ENCODE peak calls at places on chromosomes 6 and 20, in eight cellular contexts. One of them, this sample, is unnamed.

GRCh38 chr6:23414204-23414501 is 711.9 kb upstream of the NRSN1 start:
- DNase-seq in posterior vena cava: no peak
- DNase-seq in GM12891: no peak
- DNase-seq in mesenchymal stem cell: peak; percentile 80
- DNase-seq in right atrium auricular region: no peak
- DNase-seq in activated CD4-positive, alpha-beta T cell treated with anti-CD3 and anti-CD28 coated beads, Interleukin-2, amount 50 U/mL, for 48 hours: no peak
- DNase-seq in endothelial cell of umbilical vein: peak; percentile 91
- DNase-seq in GM12864: no peak
- DNase-seq in this sample: no peak

GRCh38 chr6:5401845-5402738 is 140.8 kb downstream of the FARS2 start:
- DNase-seq in posterior vena cava: no peak
- DNase-seq in GM12891: no peak
- DNase-seq in mesenchymal stem cell: peak; percentile 38
- DNase-seq in right atrium auricular region: no peak
- DNase-seq in activated CD4-positive, alpha-beta T cell treated with anti-CD3 and anti-CD28 coated beads, Interleukin-2, amount 50 U/mL, for 48 hours: no peak
- DNase-seq in endothelial cell of umbilical vein: peak; percentile 37
- DNase-seq in GM12864: peak; percentile 8
- DNase-seq in this sample: no peak

GRCh38 chr6:27604986-27605385 is 132.1 kb upstream of the ZNF184 start:
- DNase-seq in posterior vena cava: no peak
- DNase-seq in GM12891: no peak
- DNase-seq in mesenchymal stem cell: peak; percentile 35
- DNase-seq in right atrium auricular region: no peak
- DNase-seq in activated CD4-positive, alpha-beta T cell treated with anti-CD3 and anti-CD28 coated beads, Interleukin-2, amount 50 U/mL, for 48 hours: no peak
- DNase-seq in endothelial cell of umbilical vein: no peak
- DNase-seq in GM12864: no peak
- DNase-seq in this sample: no peak

GRCh38 chr6:110953633-110954303 is 4.7 kb upstream of the GTF3C6 start:
- DNase-seq in posterior vena cava: no peak
- DNase-seq in GM12891: no peak
- DNase-seq in mesenchymal stem cell: no peak
- DNase-seq in right atrium auricular region: no peak
- DNase-seq in activated CD4-positive, alpha-beta T cell treated with anti-CD3 and anti-CD28 coated beads, Interleukin-2, amount 50 U/mL, for 48 hours: no peak
- DNase-seq in endothelial cell of umbilical vein: no peak
- DNase-seq in GM12864: no peak
- DNase-seq in this sample: no peak

GRCh38 chr6:20319520-20320357 is 81.9 kb upstream of the E2F3 start:
- DNase-seq in posterior vena cava: peak; percentile 80
- DNase-seq in GM12891: peak; percentile 67
- DNase-seq in mesenchymal stem cell: no peak
- DNase-seq in right atrium auricular region: no peak
- DNase-seq in activated CD4-positive, alpha-beta T cell treated with anti-CD3 and anti-CD28 coated beads, Interleukin-2, amount 50 U/mL, for 48 hours: peak; percentile 73
- DNase-seq in endothelial cell of umbilical vein: no peak
- DNase-seq in GM12864: peak; percentile 97
- DNase-seq in this sample: no peak

GRCh38 chr6:142275146-142276006 is 26.4 kb upstream of the ADGRG6 start:
- DNase-seq in posterior vena cava: no peak
- DNase-seq in GM12891: no peak
- DNase-seq in mesenchymal stem cell: peak; percentile 80
- DNase-seq in right atrium auricular region: no peak
- DNase-seq in activated CD4-positive, alpha-beta T cell treated with anti-CD3 and anti-CD28 coated beads, Interleukin-2, amount 50 U/mL, for 48 hours: no peak
- DNase-seq in endothelial cell of umbilical vein: peak; percentile 17
- DNase-seq in GM12864: no peak
- DNase-seq in this sample: no peak

GRCh38 chr6:87151471-87151785 is 3.9 kb upstream of the ZNF292 start:
- DNase-seq in posterior vena cava: no peak
- DNase-seq in GM12891: no peak
- DNase-seq in mesenchymal stem cell: no peak
- DNase-seq in right atrium auricular region: no peak
- DNase-seq in activated CD4-positive, alpha-beta T cell treated with anti-CD3 and anti-CD28 coated beads, Interleukin-2, amount 50 U/mL, for 48 hours: no peak
- DNase-seq in endothelial cell of umbilical vein: no peak
- DNase-seq in GM12864: no peak
- DNase-seq in this sample: no peak

GRCh38 chr6:13846841-13847240 is 32.5 kb upstream of the MCUR1 start:
- DNase-seq in posterior vena cava: no peak
- DNase-seq in GM12891: no peak
- DNase-seq in mesenchymal stem cell: no peak
- DNase-seq in right atrium auricular region: no peak
- DNase-seq in activated CD4-positive, alpha-beta T cell treated with anti-CD3 and anti-CD28 coated beads, Interleukin-2, amount 50 U/mL, for 48 hours: no peak
- DNase-seq in endothelial cell of umbilical vein: no peak
- DNase-seq in GM12864: no peak
- DNase-seq in this sample: peak; percentile 55

GRCh38 chr6:52059821-52060220 is 27.6 kb downstream of the PKHD1 start:
- DNase-seq in posterior vena cava: no peak
- DNase-seq in GM12891: no peak
- DNase-seq in mesenchymal stem cell: no peak
- DNase-seq in right atrium auricular region: no peak
- DNase-seq in activated CD4-positive, alpha-beta T cell treated with anti-CD3 and anti-CD28 coated beads, Interleukin-2, amount 50 U/mL, for 48 hours: no peak
- DNase-seq in endothelial cell of umbilical vein: no peak
- DNase-seq in GM12864: no peak
- DNase-seq in this sample: peak; percentile 66

GRCh38 chr6:169093121-169093723 is 160.4 kb downstream of the THBS2 start:
- DNase-seq in posterior vena cava: no peak
- DNase-seq in GM12891: no peak
- DNase-seq in mesenchymal stem cell: no peak
- DNase-seq in right atrium auricular region: no peak
- DNase-seq in activated CD4-positive, alpha-beta T cell treated with anti-CD3 and anti-CD28 coated beads, Interleukin-2, amount 50 U/mL, for 48 hours: no peak
- DNase-seq in endothelial cell of umbilical vein: no peak
- DNase-seq in GM12864: no peak
- DNase-seq in this sample: peak; percentile 74

GRCh38 chr6:128724738-128725137 is 158.2 kb upstream of the LAMA2 start:
- DNase-seq in posterior vena cava: no peak
- DNase-seq in GM12891: no peak
- DNase-seq in mesenchymal stem cell: no peak
- DNase-seq in right atrium auricular region: no peak
- DNase-seq in activated CD4-positive, alpha-beta T cell treated with anti-CD3 and anti-CD28 coated beads, Interleukin-2, amount 50 U/mL, for 48 hours: no peak
- DNase-seq in endothelial cell of umbilical vein: no peak
- DNase-seq in GM12864: no peak
- DNase-seq in this sample: no peak

GRCh38 chr6:3748208-3748701 is 3.3 kb downstream of the PXDC1 start:
- DNase-seq in posterior vena cava: peak; percentile 90
- DNase-seq in GM12891: no peak
- DNase-seq in mesenchymal stem cell: peak; percentile 89
- DNase-seq in right atrium auricular region: peak; percentile 89
- DNase-seq in activated CD4-positive, alpha-beta T cell treated with anti-CD3 and anti-CD28 coated beads, Interleukin-2, amount 50 U/mL, for 48 hours: peak; percentile 70
- DNase-seq in endothelial cell of umbilical vein: peak; percentile 84
- DNase-seq in GM12864: no peak
- DNase-seq in this sample: no peak

GRCh38 chr6:45156075-45156474 is 172.1 kb upstream of the RUNX2 start:
- DNase-seq in posterior vena cava: no peak
- DNase-seq in GM12891: peak; percentile 21
- DNase-seq in mesenchymal stem cell: no peak
- DNase-seq in right atrium auricular region: no peak
- DNase-seq in activated CD4-positive, alpha-beta T cell treated with anti-CD3 and anti-CD28 coated beads, Interleukin-2, amount 50 U/mL, for 48 hours: no peak
- DNase-seq in endothelial cell of umbilical vein: peak; percentile 37
- DNase-seq in GM12864: peak; percentile 35
- DNase-seq in this sample: no peak

GRCh38 chr6:143538374-143538773 is 26.9 kb upstream of the FUCA2 start:
- DNase-seq in posterior vena cava: no peak
- DNase-seq in GM12891: no peak
- DNase-seq in mesenchymal stem cell: no peak
- DNase-seq in right atrium auricular region: no peak
- DNase-seq in activated CD4-positive, alpha-beta T cell treated with anti-CD3 and anti-CD28 coated beads, Interleukin-2, amount 50 U/mL, for 48 hours: peak; percentile 30
- DNase-seq in endothelial cell of umbilical vein: no peak
- DNase-seq in GM12864: no peak
- DNase-seq in this sample: no peak

GRCh38 chr20:19742974-19743649 is 14.9 kb upstream of the RIN2 start:
- DNase-seq in posterior vena cava: no peak
- DNase-seq in GM12891: no peak
- DNase-seq in mesenchymal stem cell: no peak
- DNase-seq in right atrium auricular region: no peak
- DNase-seq in activated CD4-positive, alpha-beta T cell treated with anti-CD3 and anti-CD28 coated beads, Interleukin-2, amount 50 U/mL, for 48 hours: no peak
- DNase-seq in endothelial cell of umbilical vein: no peak
- DNase-seq in GM12864: no peak
- DNase-seq in this sample: no peak

GRCh38 chr20:41277049-41277448 is 40.5 kb downstream of the ZHX3 start:
- DNase-seq in posterior vena cava: no peak
- DNase-seq in GM12891: no peak
- DNase-seq in mesenchymal stem cell: no peak
- DNase-seq in right atrium auricular region: no peak
- DNase-seq in activated CD4-positive, alpha-beta T cell treated with anti-CD3 and anti-CD28 coated beads, Interleukin-2, amount 50 U/mL, for 48 hours: no peak
- DNase-seq in endothelial cell of umbilical vein: no peak
- DNase-seq in GM12864: no peak
- DNase-seq in this sample: no peak

GRCh38 chr6:6915219-6915618 is 192.5 kb upstream of the RREB1 start:
- DNase-seq in posterior vena cava: no peak
- DNase-seq in GM12891: no peak
- DNase-seq in mesenchymal stem cell: no peak
- DNase-seq in right atrium auricular region: no peak
- DNase-seq in activated CD4-positive, alpha-beta T cell treated with anti-CD3 and anti-CD28 coated beads, Interleukin-2, amount 50 U/mL, for 48 hours: no peak
- DNase-seq in endothelial cell of umbilical vein: no peak
- DNase-seq in GM12864: no peak
- DNase-seq in this sample: no peak

GRCh38 chr6:107021786-107022185 is 6.2 kb upstream of the MTRES1 start:
- DNase-seq in posterior vena cava: no peak
- DNase-seq in GM12891: no peak
- DNase-seq in mesenchymal stem cell: no peak
- DNase-seq in right atrium auricular region: no peak
- DNase-seq in activated CD4-positive, alpha-beta T cell treated with anti-CD3 and anti-CD28 coated beads, Interleukin-2, amount 50 U/mL, for 48 hours: no peak
- DNase-seq in endothelial cell of umbilical vein: peak; percentile 8
- DNase-seq in GM12864: no peak
- DNase-seq in this sample: no peak

GRCh38 chr6:13524801-13525508 is 37.6 kb upstream of the GFOD1 start:
- DNase-seq in posterior vena cava: no peak
- DNase-seq in GM12891: no peak
- DNase-seq in mesenchymal stem cell: no peak
- DNase-seq in right atrium auricular region: no peak
- DNase-seq in activated CD4-positive, alpha-beta T cell treated with anti-CD3 and anti-CD28 coated beads, Interleukin-2, amount 50 U/mL, for 48 hours: no peak
- DNase-seq in endothelial cell of umbilical vein: peak; percentile 15
- DNase-seq in GM12864: no peak
- DNase-seq in this sample: no peak

GRCh38 chr6:28336284-28337024 is 506 bp upstream of the ZSCAN31 start:
- DNase-seq in posterior vena cava: no peak
- DNase-seq in GM12891: no peak
- DNase-seq in mesenchymal stem cell: peak; percentile 78
- DNase-seq in right atrium auricular region: no peak
- DNase-seq in activated CD4-positive, alpha-beta T cell treated with anti-CD3 and anti-CD28 coated beads, Interleukin-2, amount 50 U/mL, for 48 hours: no peak
- DNase-seq in endothelial cell of umbilical vein: no peak
- DNase-seq in GM12864: peak; percentile 42
- DNase-seq in this sample: no peak

GRCh38 chr6:128570439-128571063 is 50.2 kb upstream of the PTPRK start:
- DNase-seq in posterior vena cava: no peak
- DNase-seq in GM12891: no peak
- DNase-seq in mesenchymal stem cell: peak; percentile 3
- DNase-seq in right atrium auricular region: no peak
- DNase-seq in activated CD4-positive, alpha-beta T cell treated with anti-CD3 and anti-CD28 coated beads, Interleukin-2, amount 50 U/mL, for 48 hours: no peak
- DNase-seq in endothelial cell of umbilical vein: no peak
- DNase-seq in GM12864: no peak
- DNase-seq in this sample: no peak

GRCh38 chr6:91669154-91669903 is 1082.5 kb upstream of the MAP3K7 start:
- DNase-seq in posterior vena cava: no peak
- DNase-seq in GM12891: no peak
- DNase-seq in mesenchymal stem cell: no peak
- DNase-seq in right atrium auricular region: no peak
- DNase-seq in activated CD4-positive, alpha-beta T cell treated with anti-CD3 and anti-CD28 coated beads, Interleukin-2, amount 50 U/mL, for 48 hours: no peak
- DNase-seq in endothelial cell of umbilical vein: no peak
- DNase-seq in GM12864: no peak
- DNase-seq in this sample: no peak

GRCh38 chr6:17979479-17979878 is 8.0 kb downstream of the KIF13A start:
- DNase-seq in posterior vena cava: no peak
- DNase-seq in GM12891: no peak
- DNase-seq in mesenchymal stem cell: no peak
- DNase-seq in right atrium auricular region: no peak
- DNase-seq in activated CD4-positive, alpha-beta T cell treated with anti-CD3 and anti-CD28 coated beads, Interleukin-2, amount 50 U/mL, for 48 hours: no peak
- DNase-seq in endothelial cell of umbilical vein: no peak
- DNase-seq in GM12864: no peak
- DNase-seq in this sample: no peak

GRCh38 chr6:19369770-19370169 is 467.4 kb upstream of the ID4 start:
- DNase-seq in posterior vena cava: no peak
- DNase-seq in GM12891: no peak
- DNase-seq in mesenchymal stem cell: no peak
- DNase-seq in right atrium auricular region: no peak
- DNase-seq in activated CD4-positive, alpha-beta T cell treated with anti-CD3 and anti-CD28 coated beads, Interleukin-2, amount 50 U/mL, for 48 hours: no peak
- DNase-seq in endothelial cell of umbilical vein: no peak
- DNase-seq in GM12864: no peak
- DNase-seq in this sample: no peak

GRCh38 chr6:154566866-154567265 is 56.4 kb upstream of the CNKSR3 start:
- DNase-seq in posterior vena cava: no peak
- DNase-seq in GM12891: no peak
- DNase-seq in mesenchymal stem cell: no peak
- DNase-seq in right atrium auricular region: no peak
- DNase-seq in activated CD4-positive, alpha-beta T cell treated with anti-CD3 and anti-CD28 coated beads, Interleukin-2, amount 50 U/mL, for 48 hours: no peak
- DNase-seq in endothelial cell of umbilical vein: no peak
- DNase-seq in GM12864: no peak
- DNase-seq in this sample: no peak

GRCh38 chr6:169847141-169847674 is 95.8 kb downstream of the ERMARD start:
- DNase-seq in posterior vena cava: peak; percentile 50
- DNase-seq in GM12891: no peak
- DNase-seq in mesenchymal stem cell: no peak
- DNase-seq in right atrium auricular region: no peak
- DNase-seq in activated CD4-positive, alpha-beta T cell treated with anti-CD3 and anti-CD28 coated beads, Interleukin-2, amount 50 U/mL, for 48 hours: no peak
- DNase-seq in endothelial cell of umbilical vein: no peak
- DNase-seq in GM12864: no peak
- DNase-seq in this sample: no peak

GRCh38 chr6:118187568-118188164 is 280.6 kb downstream of the SLC35F1 start:
- DNase-seq in posterior vena cava: no peak
- DNase-seq in GM12891: no peak
- DNase-seq in mesenchymal stem cell: peak; percentile 89
- DNase-seq in right atrium auricular region: no peak
- DNase-seq in activated CD4-positive, alpha-beta T cell treated with anti-CD3 and anti-CD28 coated beads, Interleukin-2, amount 50 U/mL, for 48 hours: peak; percentile 21
- DNase-seq in endothelial cell of umbilical vein: no peak
- DNase-seq in GM12864: no peak
- DNase-seq in this sample: no peak

GRCh38 chr20:42294976-42295375 is 676.8 kb upstream of the CHD6 start:
- DNase-seq in posterior vena cava: no peak
- DNase-seq in GM12891: no peak
- DNase-seq in mesenchymal stem cell: no peak
- DNase-seq in right atrium auricular region: no peak
- DNase-seq in activated CD4-positive, alpha-beta T cell treated with anti-CD3 and anti-CD28 coated beads, Interleukin-2, amount 50 U/mL, for 48 hours: no peak
- DNase-seq in endothelial cell of umbilical vein: no peak
- DNase-seq in GM12864: no peak
- DNase-seq in this sample: no peak

GRCh38 chr6:144248470-144249301 is 36.4 kb upstream of the UTRN start:
- DNase-seq in posterior vena cava: no peak
- DNase-seq in GM12891: no peak
- DNase-seq in mesenchymal stem cell: peak; percentile 89
- DNase-seq in right atrium auricular region: no peak
- DNase-seq in activated CD4-positive, alpha-beta T cell treated with anti-CD3 and anti-CD28 coated beads, Interleukin-2, amount 50 U/mL, for 48 hours: no peak
- DNase-seq in endothelial cell of umbilical vein: no peak
- DNase-seq in GM12864: no peak
- DNase-seq in this sample: no peak

GRCh38 chr6:109446541-109446940 is 6.0 kb downstream of the SMPD2 start:
- DNase-seq in posterior vena cava: no peak
- DNase-seq in GM12891: no peak
- DNase-seq in mesenchymal stem cell: no peak
- DNase-seq in right atrium auricular region: no peak
- DNase-seq in activated CD4-positive, alpha-beta T cell treated with anti-CD3 and anti-CD28 coated beads, Interleukin-2, amount 50 U/mL, for 48 hours: no peak
- DNase-seq in endothelial cell of umbilical vein: no peak
- DNase-seq in GM12864: no peak
- DNase-seq in this sample: no peak

GRCh38 chr20:62406635-62407176 is 379 bp downstream of the CABLES2 start:
- DNase-seq in posterior vena cava: no peak
- DNase-seq in GM12891: no peak
- DNase-seq in mesenchymal stem cell: no peak
- DNase-seq in right atrium auricular region: no peak
- DNase-seq in activated CD4-positive, alpha-beta T cell treated with anti-CD3 and anti-CD28 coated beads, Interleukin-2, amount 50 U/mL, for 48 hours: no peak
- DNase-seq in endothelial cell of umbilical vein: no peak
- DNase-seq in GM12864: no peak
- DNase-seq in this sample: no peak

GRCh38 chr6:31965700-31966099 is 6.2 kb downstream of the DXO start:
- DNase-seq in posterior vena cava: no peak
- DNase-seq in GM12891: no peak
- DNase-seq in mesenchymal stem cell: no peak
- DNase-seq in right atrium auricular region: no peak
- DNase-seq in activated CD4-positive, alpha-beta T cell treated with anti-CD3 and anti-CD28 coated beads, Interleukin-2, amount 50 U/mL, for 48 hours: no peak
- DNase-seq in endothelial cell of umbilical vein: no peak
- DNase-seq in GM12864: no peak
- DNase-seq in this sample: no peak

This sample was measured in esophagus muscularis mucosa.